ENCODE peak calls at places on chromosomes 11 and 22, in seven cellular contexts. G is mammary epithelial cell, V is IMR-90, A is fibroblast of lung, X is AG09309, R is Caco-2, N is epithelial cell of proximal tubule. C is an unnamed sample.

GRCh38 chr11:108324587-108324986 is 101.7 kb downstream of the ATM start:
- DNase-seq in G (peak), V (peak), A (peak), X (peak), R (no peak), N (no peak), C (no peak)

GRCh38 chr22:20750461-20751184 is 23.3 kb upstream of the SERPIND1 start:
- DNase-seq in G (peak), V (peak), A (peak), X (peak), R (no peak), N (peak), C (peak)

GRCh38 chr11:123454796-123455195 is 24.7 kb downstream of the GRAMD1B start:
- DNase-seq in G (no peak), V (no peak), A (no peak), X (no peak), R (no peak), N (no peak), C (no peak)

GRCh38 chr22:50305658-50306566 is 1.5 kb downstream of the PLXNB2 start:
- DNase-seq in G (peak), V (peak), A (peak), X (peak), R (no peak), N (peak), C (peak)

GRCh38 chr11:11843233-11843632 is 1.5 kb downstream of the USP47 start:
- DNase-seq in G (peak), V (peak), A (peak), X (peak), R (no peak), N (peak), C (no peak)

GRCh38 chr11:99351620-99352019 is 330.9 kb downstream of the CNTN5 start:
- DNase-seq in G (no peak), V (peak), A (peak), X (no peak), R (no peak), N (no peak), C (peak)

GRCh38 chr11:105211806-105212531 is 72.4 kb upstream of the CARD18 start:
- DNase-seq in G (no peak), V (peak), A (peak), X (no peak), R (no peak), N (no peak), C (no peak)

GRCh38 chr11:112608466-112608865 is 347.8 kb upstream of the PLET1 start:
- DNase-seq in G (no peak), V (no peak), A (no peak), X (no peak), R (no peak), N (no peak), C (no peak)

GRCh38 chr11:44626645-44627044 is 61.2 kb downstream of the CD82 start:
- DNase-seq in G (no peak), V (no peak), A (no peak), X (no peak), R (no peak), N (no peak), C (no peak)

GRCh38 chr11:78416285-78417174 is 1.1 kb downstream of the GAB2 start:
- DNase-seq in G (peak), V (peak), A (peak), X (no peak), R (peak), N (no peak), C (peak)

GRCh38 chr11:59901306-59901705 is 22.7 kb downstream of the OOSP3 start:
- DNase-seq in G (peak), V (no peak), A (no peak), X (no peak), R (no peak), N (peak), C (peak)

GRCh38 chr11:130390071-130390758 is 38.2 kb downstream of the ADAMTS8 start:
- DNase-seq in G (peak), V (peak), A (peak), X (no peak), R (no peak), N (peak), C (no peak)
- TF ChIP-seq CTCF in G (peak), V (peak), A (peak), X (peak), R (no peak), N (peak), C (peak)

GRCh38 chr11:115760528-115760837 is 256.3 kb upstream of the CADM1 start:
- DNase-seq in G (no peak), V (no peak), A (peak), X (no peak), R (no peak), N (no peak), C (no peak)
- H3K4me3 ChIP-seq in G (peak), V (peak), A (peak), X (peak), R (no peak), N (peak), C (peak)

GRCh38 chr11:65791719-65792213 is 4.9 kb downstream of the OVOL1 start:
- DNase-seq in G (peak), V (no peak), A (no peak), X (no peak), R (no peak), N (no peak), C (no peak)

GRCh38 chr11:65792456-65792855 is 5.6 kb downstream of the OVOL1 start:
- DNase-seq in G (peak), V (no peak), A (no peak), X (no peak), R (no peak), N (no peak), C (no peak)

GRCh38 chr11:65793625-65794400 is 7.0 kb downstream of the OVOL1 start:
- DNase-seq in G (no peak), V (no peak), A (no peak), X (no peak), R (no peak), N (no peak), C (no peak)

GRCh38 chr11:65794570-65795510 is 8.0 kb downstream of the OVOL1 start:
- DNase-seq in G (no peak), V (no peak), A (no peak), X (no peak), R (no peak), N (no peak), C (no peak)

GRCh38 chr11:65793144-65793581 is 6.3 kb downstream of the OVOL1 start:
- DNase-seq in G (peak), V (no peak), A (no peak), X (no peak), R (no peak), N (no peak), C (no peak)
- TF ChIP-seq CTCF in G (no peak), V (no peak), A (no peak), X (no peak), R (no peak), N (no peak), C (no peak)

DNA sequence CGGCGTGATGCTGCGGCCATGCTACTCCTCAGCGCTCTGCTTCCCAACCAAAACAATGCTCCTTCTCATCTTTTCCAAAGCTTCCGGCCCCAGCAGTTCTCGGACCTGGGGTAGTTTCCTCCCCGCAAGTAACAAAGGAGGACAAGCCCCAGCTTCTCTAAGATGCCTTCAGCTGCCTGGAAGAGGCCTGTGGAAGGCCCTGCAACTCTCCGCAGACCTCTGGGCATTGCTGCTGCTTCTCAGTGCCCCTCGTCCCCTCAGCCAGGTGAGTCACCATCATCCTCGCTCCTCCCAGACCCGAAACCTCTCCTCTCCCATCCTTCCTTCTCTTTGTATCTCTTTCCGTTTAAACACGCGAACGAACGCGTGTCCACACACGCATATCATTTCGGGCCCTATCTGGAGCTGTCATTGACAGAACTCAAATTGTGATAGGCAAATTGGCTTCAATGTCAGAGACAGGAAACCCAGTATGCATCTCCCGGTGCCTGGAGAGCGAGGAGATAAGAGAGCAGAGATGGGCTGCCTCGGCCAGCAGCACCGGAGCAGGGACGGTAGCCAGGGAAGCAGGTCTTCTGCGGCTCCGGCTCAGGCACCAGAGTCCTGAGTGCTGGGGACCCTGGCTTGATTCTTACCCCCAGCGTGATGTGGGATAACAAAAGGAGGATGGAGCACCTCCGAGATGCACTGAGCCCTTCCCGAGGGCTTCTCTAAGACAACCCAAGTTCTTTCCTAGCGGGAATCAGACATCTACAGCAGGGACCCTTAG is 22.0 kb upstream of the JAM3 start:
- DNase-seq in G (no peak), V (no peak), A (no peak), X (no peak), R (no peak), N (no peak), C (no peak)
- H3K4me3 ChIP-seq in G (no peak), V (no peak), A (peak), X (peak), R (no peak), N (no peak), C (no peak)

DNA sequence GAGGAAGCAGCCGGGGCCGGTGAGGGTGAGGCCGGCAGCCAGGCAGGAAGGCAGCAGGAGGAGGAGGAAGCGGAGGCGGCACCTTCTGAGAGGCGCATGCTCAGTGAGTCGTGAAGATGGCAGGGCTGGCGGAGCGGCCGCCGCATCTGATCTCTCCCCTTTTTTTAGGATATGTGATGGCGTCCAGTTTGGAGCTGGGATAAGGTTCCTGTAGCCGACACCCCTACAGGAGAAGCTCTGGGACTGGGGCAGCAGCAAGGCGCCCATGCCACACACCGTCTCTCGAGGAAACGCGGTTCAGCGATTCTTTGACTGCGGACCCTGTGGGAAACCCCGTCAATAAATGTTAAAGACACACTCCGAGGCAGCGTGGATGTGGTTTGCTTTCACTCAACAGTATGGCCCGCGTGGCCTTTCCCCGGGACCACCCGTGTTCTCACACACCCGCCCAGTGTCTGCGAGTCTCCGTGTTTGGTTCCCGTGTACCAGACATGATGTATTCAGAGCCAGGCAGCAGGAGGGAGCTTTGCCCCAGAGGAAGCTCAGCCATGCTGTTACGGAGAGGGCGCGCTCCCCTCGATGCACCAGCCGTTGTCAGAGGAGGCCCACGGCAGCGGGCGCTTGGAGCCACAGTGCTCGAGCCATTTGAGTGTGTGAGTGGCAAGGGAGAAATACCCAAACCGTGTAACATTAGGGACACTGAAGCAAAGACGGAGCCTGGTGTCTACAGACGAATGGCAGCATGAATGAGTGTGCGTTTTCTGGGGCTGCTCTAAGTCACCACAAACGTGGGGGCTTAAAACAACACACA is 27.7 kb upstream of the PARVB start:
- DNase-seq in G (no peak), V (no peak), A (no peak), X (no peak), R (no peak), N (no peak), C (no peak)
- TF ChIP-seq CTCF in G (no peak), V (no peak), A (no peak), X (no peak), R (no peak), N (no peak), C (no peak)

GRCh38 chr11:61882879-61883278 is 8.5 kb downstream of the FADS3 start:
- DNase-seq in G (no peak), V (no peak), A (no peak), X (no peak), R (no peak), N (no peak), C (no peak)

GRCh38 chr11:61880454-61880853 is 10.9 kb downstream of the FADS3 start:
- DNase-seq in G (no peak), V (no peak), A (no peak), X (no peak), R (no peak), N (no peak), C (no peak)

GRCh38 chr11:61881397-61881796 is 9.9 kb downstream of the FADS3 start:
- DNase-seq in G (no peak), V (no peak), A (no peak), X (no peak), R (no peak), N (no peak), C (no peak)

GRCh38 chr11:61879152-61879551 is 12.2 kb downstream of the FADS3 start:
- DNase-seq in G (no peak), V (no peak), A (no peak), X (no peak), R (no peak), N (no peak), C (no peak)

GRCh38 chr11:61880050-61880449 is 11.3 kb downstream of the FADS3 start:
- DNase-seq in G (no peak), V (no peak), A (no peak), X (no peak), R (no peak), N (no peak), C (no peak)
- H3K4me3 ChIP-seq in G (no peak), V (no peak), A (no peak), X (no peak), R (no peak), N (no peak), C (no peak)

GRCh38 chr22:24559471-24559870 is 3.7 kb downstream of the SNRPD3 start:
- DNase-seq in G (no peak), V (no peak), A (no peak), X (no peak), R (no peak), N (no peak), C (no peak)
- TF ChIP-seq CTCF in G (no peak), V (no peak), A (no peak), X (no peak), R (no peak), N (no peak), C (no peak)